ENCODE peak calls at places on chromosomes 1 and 21, in six cellular contexts. One of them, this sample, is unnamed.

GRCh38 chr21:17462276-17462981 is 50.4 kb upstream of the CXADR start:
- DNase-seq in HepG2: peak; percentile 98
- DNase-seq in cardiac muscle cell: no peak
- DNase-seq in tibial artery: no peak
- DNase-seq in heart left ventricle: no peak
- DNase-seq in upper lobe of right lung: no peak
- DNase-seq in this sample: no peak

GRCh38 chr1:161827786-161828185 is 61.7 kb downstream of the ATF6 start:
- DNase-seq in HepG2: no peak
- DNase-seq in cardiac muscle cell: peak; percentile 46
- DNase-seq in tibial artery: no peak
- DNase-seq in heart left ventricle: no peak
- DNase-seq in upper lobe of right lung: no peak
- DNase-seq in this sample: no peak

GRCh38 chr1:4485398-4485797 is 169.0 kb upstream of the AJAP1 start:
- DNase-seq in HepG2: no peak
- DNase-seq in cardiac muscle cell: no peak
- DNase-seq in tibial artery: no peak
- DNase-seq in heart left ventricle: no peak
- DNase-seq in upper lobe of right lung: no peak
- DNase-seq in this sample: no peak

GRCh38 chr1:109823543-109824348 is 60.0 kb upstream of the EPS8L3 start:
- DNase-seq in HepG2: peak; percentile 78
- DNase-seq in cardiac muscle cell: peak; percentile 36
- DNase-seq in tibial artery: peak; percentile 70
- DNase-seq in heart left ventricle: peak; percentile 69
- DNase-seq in upper lobe of right lung: peak; percentile 70
- DNase-seq in this sample: no peak

GRCh38 chr1:204251286-204251685 is 37.5 kb upstream of the GOLT1A start:
- DNase-seq in HepG2: no peak
- DNase-seq in cardiac muscle cell: no peak
- DNase-seq in tibial artery: no peak
- DNase-seq in heart left ventricle: no peak
- DNase-seq in upper lobe of right lung: no peak
- DNase-seq in this sample: no peak

GRCh38 chr1:81550753-81551152 is 250.0 kb upstream of the ADGRL2 start:
- DNase-seq in HepG2: no peak
- DNase-seq in cardiac muscle cell: no peak
- DNase-seq in tibial artery: no peak
- DNase-seq in heart left ventricle: no peak
- DNase-seq in upper lobe of right lung: no peak
- DNase-seq in this sample: no peak

GRCh38 chr1:107990606-107991005 is 25.6 kb upstream of the VAV3 start:
- DNase-seq in HepG2: no peak
- DNase-seq in cardiac muscle cell: no peak
- DNase-seq in tibial artery: no peak
- DNase-seq in heart left ventricle: no peak
- DNase-seq in upper lobe of right lung: no peak
- DNase-seq in this sample: no peak

GRCh38 chr1:20588634-20589225 is at the start of gene CDA:
- DNase-seq in HepG2: peak; percentile 20
- DNase-seq in cardiac muscle cell: no peak
- DNase-seq in tibial artery: peak; percentile 23
- DNase-seq in heart left ventricle: peak; percentile 33
- DNase-seq in upper lobe of right lung: no peak
- DNase-seq in this sample: no peak

GRCh38 chr1:29284961-29285560 is 48.7 kb downstream of the PTPRU start:
- DNase-seq in HepG2: no peak
- DNase-seq in cardiac muscle cell: no peak
- DNase-seq in tibial artery: no peak
- DNase-seq in heart left ventricle: no peak
- DNase-seq in upper lobe of right lung: no peak
- DNase-seq in this sample: no peak

GRCh38 chr21:32448803-32449594 is 36.5 kb downstream of the EVA1C start:
- DNase-seq in HepG2: no peak
- DNase-seq in cardiac muscle cell: no peak
- DNase-seq in tibial artery: no peak
- DNase-seq in heart left ventricle: no peak
- DNase-seq in upper lobe of right lung: no peak
- DNase-seq in this sample: no peak

GRCh38 chr1:155075535-155075934 is 3.1 kb upstream of the EFNA3 start:
- DNase-seq in HepG2: no peak
- DNase-seq in cardiac muscle cell: no peak
- DNase-seq in tibial artery: no peak
- DNase-seq in heart left ventricle: no peak
- DNase-seq in upper lobe of right lung: no peak
- DNase-seq in this sample: no peak

GRCh38 chr1:55055084-55055882 is 15.9 kb downstream of the PCSK9 start:
- DNase-seq in HepG2: no peak
- DNase-seq in cardiac muscle cell: no peak
- DNase-seq in tibial artery: no peak
- DNase-seq in heart left ventricle: no peak
- DNase-seq in upper lobe of right lung: no peak
- DNase-seq in this sample: no peak

GRCh38 chr1:116987256-116987555 is 14.4 kb upstream of the CD101 start:
- DNase-seq in HepG2: no peak
- DNase-seq in cardiac muscle cell: no peak
- DNase-seq in tibial artery: no peak
- DNase-seq in heart left ventricle: no peak
- DNase-seq in upper lobe of right lung: no peak
- DNase-seq in this sample: no peak

GRCh38 chr1:30379684-30380624 is 343.4 kb downstream of the MATN1 start:
- DNase-seq in HepG2: peak; percentile 49
- DNase-seq in cardiac muscle cell: peak; percentile 88
- DNase-seq in tibial artery: peak; percentile 46
- DNase-seq in heart left ventricle: peak; percentile 47
- DNase-seq in upper lobe of right lung: peak; percentile 67
- DNase-seq in this sample: no peak

GRCh38 chr1:145992502-145992936 is 3.9 kb downstream of the TXNIP start:
- DNase-seq in HepG2: no peak
- DNase-seq in cardiac muscle cell: no peak
- DNase-seq in tibial artery: peak; percentile 20
- DNase-seq in heart left ventricle: no peak
- DNase-seq in upper lobe of right lung: no peak
- DNase-seq in this sample: no peak

GRCh38 chr1:54337928-54338327 is 68.3 kb downstream of the SSBP3 start:
- DNase-seq in HepG2: no peak
- DNase-seq in cardiac muscle cell: no peak
- DNase-seq in tibial artery: no peak
- DNase-seq in heart left ventricle: peak; percentile 13
- DNase-seq in upper lobe of right lung: no peak
- DNase-seq in this sample: no peak

GRCh38 chr21:38645282-38645681 is 147.0 kb upstream of the ERG start:
- DNase-seq in HepG2: no peak
- DNase-seq in cardiac muscle cell: no peak
- DNase-seq in tibial artery: no peak
- DNase-seq in heart left ventricle: no peak
- DNase-seq in upper lobe of right lung: no peak
- DNase-seq in this sample: no peak

GRCh38 chr21:39111928-39112327 is 71.3 kb downstream of the PSMG1 start:
- DNase-seq in HepG2: no peak
- DNase-seq in cardiac muscle cell: no peak
- DNase-seq in tibial artery: no peak
- DNase-seq in heart left ventricle: no peak
- DNase-seq in upper lobe of right lung: no peak
- DNase-seq in this sample: no peak

GRCh38 chr1:98177751-98178150 is 256.9 kb upstream of the DPYD start:
- DNase-seq in HepG2: no peak
- DNase-seq in cardiac muscle cell: no peak
- DNase-seq in tibial artery: no peak
- DNase-seq in heart left ventricle: no peak
- DNase-seq in upper lobe of right lung: no peak
- DNase-seq in this sample: no peak

GRCh38 chr1:230877139-230877923 is 9.0 kb upstream of the C1orf198 start:
- DNase-seq in HepG2: no peak
- DNase-seq in cardiac muscle cell: no peak
- DNase-seq in tibial artery: no peak
- DNase-seq in heart left ventricle: no peak
- DNase-seq in upper lobe of right lung: no peak
- DNase-seq in this sample: no peak

GRCh38 chr1:180921891-180922636 is 9.4 kb downstream of the KIAA1614 start:
- DNase-seq in HepG2: no peak
- DNase-seq in cardiac muscle cell: no peak
- DNase-seq in tibial artery: no peak
- DNase-seq in heart left ventricle: peak; percentile 18
- DNase-seq in upper lobe of right lung: no peak
- DNase-seq in this sample: no peak

GRCh38 chr21:34990842-34991241 is 58.3 kb downstream of the RUNX1 start:
- DNase-seq in HepG2: peak; percentile 43
- DNase-seq in cardiac muscle cell: no peak
- DNase-seq in tibial artery: no peak
- DNase-seq in heart left ventricle: no peak
- DNase-seq in upper lobe of right lung: no peak
- DNase-seq in this sample: no peak

GRCh38 chr21:34992736-34993135 is 56.4 kb downstream of the RUNX1 start:
- DNase-seq in HepG2: no peak
- DNase-seq in cardiac muscle cell: no peak
- DNase-seq in tibial artery: peak; percentile 83
- DNase-seq in heart left ventricle: peak; percentile 37
- DNase-seq in upper lobe of right lung: no peak
- DNase-seq in this sample: no peak

GRCh38 chr21:34992180-34992579 is 56.9 kb downstream of the RUNX1 start:
- DNase-seq in HepG2: no peak
- DNase-seq in cardiac muscle cell: no peak
- DNase-seq in tibial artery: no peak
- DNase-seq in heart left ventricle: no peak
- DNase-seq in upper lobe of right lung: no peak
- DNase-seq in this sample: no peak

GRCh38 chr21:34989337-34990151 is 59.6 kb downstream of the RUNX1 start:
- DNase-seq in HepG2: no peak
- DNase-seq in cardiac muscle cell: no peak
- DNase-seq in tibial artery: no peak
- DNase-seq in heart left ventricle: no peak
- DNase-seq in upper lobe of right lung: no peak
- DNase-seq in this sample: no peak

GRCh38 chr21:34991366-34991967 is 57.6 kb downstream of the RUNX1 start:
- DNase-seq in HepG2: no peak
- DNase-seq in cardiac muscle cell: no peak
- DNase-seq in tibial artery: no peak
- DNase-seq in heart left ventricle: no peak
- DNase-seq in upper lobe of right lung: no peak
- DNase-seq in this sample: no peak
- H3K36me3 ChIP-seq in HepG2: no peaks in the 10 kb centered on the region
- H3K36me3 ChIP-seq in cardiac muscle cell: no peaks in the 10 kb centered on the region
- H3K36me3 ChIP-seq in tibial artery: no peaks in the 10 kb centered on the region
- H3K36me3 ChIP-seq in heart left ventricle: no peaks in the 10 kb centered on the region
- H3K36me3 ChIP-seq in upper lobe of right lung: no peaks in the 10 kb centered on the region
- H3K36me3 ChIP-seq in this sample: no peaks in the 10 kb centered on the region

DNA sequence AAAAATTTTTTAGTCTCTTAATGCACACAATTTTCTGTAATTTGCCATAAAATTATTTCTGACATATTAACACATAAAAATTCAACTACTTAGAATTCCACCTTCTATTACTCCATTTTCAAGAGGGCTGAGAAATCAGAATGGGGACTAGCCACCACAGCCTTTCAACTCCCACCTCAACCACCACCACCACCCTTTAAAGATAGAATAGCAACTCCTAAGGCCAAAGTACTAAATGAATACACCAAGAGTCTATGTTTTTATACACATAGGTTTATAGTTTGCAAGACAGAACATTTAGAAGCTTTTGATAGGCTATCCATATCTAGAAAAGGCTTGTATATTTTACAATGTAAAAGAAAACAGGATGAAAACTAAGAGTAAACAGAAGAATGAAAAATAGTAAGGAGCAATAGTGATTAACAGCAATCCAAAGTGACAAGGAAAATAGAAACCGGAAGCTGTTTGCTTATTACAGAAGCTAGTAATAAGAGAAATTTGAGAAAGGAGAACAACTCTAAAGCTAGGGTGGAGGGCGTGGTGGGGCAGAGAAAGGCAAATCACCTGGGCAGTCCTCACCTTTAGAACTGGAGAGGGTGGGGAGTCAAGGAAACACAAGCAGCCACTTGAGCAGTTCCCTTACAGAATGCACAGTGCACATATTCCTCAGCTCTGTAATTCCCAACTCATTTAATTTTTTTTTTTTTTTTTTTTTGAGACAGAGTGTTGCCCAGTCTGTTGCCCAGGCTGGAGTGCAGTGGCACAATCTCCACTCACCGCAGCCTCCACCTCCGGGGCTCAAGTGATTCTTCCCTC is 27.7 kb downstream of the EPS15 start:
- DNase-seq in HepG2: no peak
- DNase-seq in cardiac muscle cell: no peak
- DNase-seq in tibial artery: no peak
- DNase-seq in heart left ventricle: no peak
- DNase-seq in upper lobe of right lung: no peak
- DNase-seq in this sample: no peak
- H3K4me1 ChIP-seq in HepG2: peaks cover 14% of the 10 kb centered on the region
- H3K4me1 ChIP-seq in cardiac muscle cell: peaks cover 25% of the 10 kb centered on the region
- H3K4me1 ChIP-seq in tibial artery: peaks cover 81% of the 10 kb centered on the region
- H3K4me1 ChIP-seq in heart left ventricle: peaks cover 12% of the 10 kb centered on the region
- H3K4me1 ChIP-seq in upper lobe of right lung: peaks cover 31% of the 10 kb centered on the region
- H3K4me1 ChIP-seq in this sample: peaks cover 33% of the 10 kb centered on the region

GRCh38 chr21:34859976-34860653 is 189.0 kb downstream of the RUNX1 start:
- DNase-seq in HepG2: no peak
- DNase-seq in cardiac muscle cell: no peak
- DNase-seq in tibial artery: no peak
- DNase-seq in heart left ventricle: no peak
- DNase-seq in upper lobe of right lung: no peak
- DNase-seq in this sample: no peak

GRCh38 chr21:34864370-34865209 is 184.5 kb downstream of the RUNX1 start:
- DNase-seq in HepG2: no peak
- DNase-seq in cardiac muscle cell: no peak
- DNase-seq in tibial artery: no peak
- DNase-seq in heart left ventricle: no peak
- DNase-seq in upper lobe of right lung: no peak
- DNase-seq in this sample: no peak

GRCh38 chr21:34862951-34863350 is 186.2 kb downstream of the RUNX1 start:
- DNase-seq in HepG2: no peak
- DNase-seq in cardiac muscle cell: no peak
- DNase-seq in tibial artery: no peak
- DNase-seq in heart left ventricle: no peak
- DNase-seq in upper lobe of right lung: no peak
- DNase-seq in this sample: no peak

GRCh38 chr21:34858559-34858958 is 189.8 kb downstream of the CLIC6 start:
- DNase-seq in HepG2: no peak
- DNase-seq in cardiac muscle cell: no peak
- DNase-seq in tibial artery: no peak
- DNase-seq in heart left ventricle: no peak
- DNase-seq in upper lobe of right lung: no peak
- DNase-seq in this sample: no peak

DNA sequence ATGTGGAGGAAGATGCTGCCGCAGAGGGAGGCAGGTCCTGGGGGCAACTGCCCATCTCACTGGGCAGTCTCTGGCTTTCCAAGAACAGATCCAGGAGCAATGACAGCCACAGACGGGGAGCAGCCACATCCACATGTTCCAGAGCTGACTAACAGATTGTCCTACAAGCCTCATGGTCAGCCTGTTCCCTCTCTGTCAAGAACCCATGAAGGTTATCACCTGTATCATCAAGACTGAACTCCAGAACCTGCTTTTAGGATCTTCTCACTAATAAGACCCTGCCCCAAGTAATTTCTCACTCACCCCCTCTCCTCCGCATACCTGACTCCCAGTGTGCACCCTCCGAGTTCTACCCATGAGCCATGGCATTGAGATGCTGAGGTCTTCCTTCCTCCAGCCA is 187.8 kb downstream of the RUNX1 start:
- DNase-seq in HepG2: no peak
- DNase-seq in cardiac muscle cell: no peak
- DNase-seq in tibial artery: no peak
- DNase-seq in heart left ventricle: no peak
- DNase-seq in upper lobe of right lung: no peak
- DNase-seq in this sample: no peak
- H3K36me3 ChIP-seq in HepG2: peaks cover 62% of the 10 kb centered on the region
- H3K36me3 ChIP-seq in cardiac muscle cell: no peaks in the 10 kb centered on the region
- H3K36me3 ChIP-seq in tibial artery: peaks cover 53% of the 10 kb centered on the region
- H3K36me3 ChIP-seq in heart left ventricle: peaks cover 18% of the 10 kb centered on the region
- H3K36me3 ChIP-seq in upper lobe of right lung: peaks cover 75% of the 10 kb centered on the region
- H3K36me3 ChIP-seq in this sample: peaks cover under 1% of the 10 kb centered on the region

GRCh38 chr1:172967936-172968335 is 82.8 kb downstream of the TNFSF18 start:
- DNase-seq in HepG2: no peak
- DNase-seq in cardiac muscle cell: no peak
- DNase-seq in tibial artery: no peak
- DNase-seq in heart left ventricle: no peak
- DNase-seq in upper lobe of right lung: no peak
- DNase-seq in this sample: no peak
- H3K4me1 ChIP-seq in HepG2: peaks cover 10% of the 10 kb centered on the region
- H3K4me1 ChIP-seq in cardiac muscle cell: no peaks in the 10 kb centered on the region
- H3K4me1 ChIP-seq in tibial artery: no peaks in the 10 kb centered on the region
- H3K4me1 ChIP-seq in heart left ventricle: no peaks in the 10 kb centered on the region
- H3K4me1 ChIP-seq in upper lobe of right lung: no peaks in the 10 kb centered on the region
- H3K4me1 ChIP-seq in this sample: no peaks in the 10 kb centered on the region